ENCODE peak calls at places on chromosome 1, in four cellular contexts. G is upper lobe of right lung, W is cortex of kidney, D is HEK293T. T is an unnamed sample.

GRCh38 chr1:156344409-156344808 is 6.1 kb downstream of the TSACC start:
- DNase-seq in W (no peak), G (no peak), D (no peak), T (no peak)

GRCh38 chr1:178683304-178683703 is 41.7 kb upstream of the RALGPS2 start:
- DNase-seq in W (no peak), D (no peak), G (no peak), T (no peak)

GRCh38 chr1:214719207-214719606 is 116.2 kb downstream of the CENPF start:
- DNase-seq in W (no peak), D (peak; percentile 24), G (no peak), T (no peak)

GRCh38 chr1:247496581-247497285 is 38.8 kb upstream of the OR2B11 start:
- DNase-seq in D (no peak), W (no peak), G (no peak), T (no peak)

GRCh38 chr1:75765697-75766355 is 20.2 kb upstream of the RABGGTB start:
- DNase-seq in W (no peak), D (no peak), G (no peak), T (no peak)

GRCh38 chr1:180617769-180618168 is 14.1 kb upstream of the XPR1 start:
- DNase-seq in D (no peak), W (no peak), G (no peak), T (no peak)

GRCh38 chr1:74534241-74534640 is 21.8 kb upstream of the LRRC53 start:
- DNase-seq in W (no peak), G (no peak), D (no peak), T (no peak)

GRCh38 chr1:37641059-37641458 is 6.4 kb upstream of the RSPO1 start:
- DNase-seq in D (no peak), W (no peak), G (no peak), T (no peak)

GRCh38 chr1:12078938-12079861 is 16.1 kb downstream of the TNFRSF8 start:
- DNase-seq in D (peak; percentile 79), W (no peak), G (no peak), T (peak; percentile 48)

GRCh38 chr1:201737350-201738060 is 91.5 kb upstream of the IPO9 start:
- DNase-seq in D (no peak), W (no peak), G (no peak), T (no peak)

GRCh38 chr1:196407358-196408041 is 200.7 kb downstream of the KCNT2 start:
- DNase-seq in D (no peak), G (no peak), W (no peak), T (no peak)

GRCh38 chr1:211329764-211330201 is 3.1 kb downstream of the TRAF5 start:
- DNase-seq in W (no peak), D (no peak), G (no peak), T (no peak)

GRCh38 chr1:226618380-226618779 is 69.8 kb downstream of the STUM start:
- DNase-seq in G (peak; percentile 52), W (no peak), D (no peak), T (peak; percentile 44)

GRCh38 chr1:152967201-152967600 is 3.2 kb upstream of the SPRR4 start:
- DNase-seq in W (no peak), G (no peak), D (no peak), T (no peak)

GRCh38 chr1:106944721-106945120 is 111.8 kb upstream of the PRMT6 start:
- DNase-seq in D (no peak), G (no peak), W (no peak), T (no peak)

GRCh38 chr1:190140644-190141043 is 337.0 kb downstream of the BRINP3 start:
- DNase-seq in G (no peak), D (no peak), W (no peak), T (no peak)

GRCh38 chr1:145425436-145426029 is at the start of gene NBPF20:
- DNase-seq in D (peak; percentile 90), W (no peak), G (peak; percentile 90), T (no peak)

GRCh38 chr1:34829250-34829649 is 30.3 kb downstream of the SMIM12 start:
- DNase-seq in D (no peak), W (no peak), G (no peak), T (no peak)

GRCh38 chr1:95034506-95034905 is 38.2 kb downstream of the ALG14 start:
- DNase-seq in W (no peak), D (no peak), G (no peak), T (no peak)

GRCh38 chr1:70227439-70227838 is 6.3 kb downstream of the SRSF11 start:
- DNase-seq in G (no peak), W (no peak), D (no peak), T (no peak)

GRCh38 chr1:109521465-109521951 is 12.0 kb upstream of the AMIGO1 start:
- DNase-seq in G (no peak), D (no peak), W (no peak), T (no peak)

GRCh38 chr1:46675549-46676314 is 4.1 kb downstream of the TEX38 start:
- DNase-seq in D (no peak), G (no peak), W (no peak), T (no peak)

GRCh38 chr1:60886793-60887331 is 195.5 kb upstream of the NFIA start:
- DNase-seq in D (no peak), G (no peak), W (no peak), T (no peak)

GRCh38 chr1:111747282-111747734 is 8.1 kb upstream of the INKA2 start:
- DNase-seq in D (peak; percentile 82), G (no peak), W (no peak), T (no peak)

GRCh38 chr1:163565171-163565570 is 243.4 kb downstream of the NUF2 start:
- DNase-seq in G (no peak), D (no peak), W (no peak), T (no peak)

GRCh38 chr1:54537611-54538010 is 10.4 kb upstream of the ACOT11 start:
- DNase-seq in W (no peak), D (no peak), G (no peak), T (no peak)

GRCh38 chr1:53077599-53077965 is 15.6 kb downstream of the PODN start:
- DNase-seq in G (peak; percentile 49), W (no peak), D (no peak), T (peak; percentile 67)

GRCh38 chr1:52142220-52143153 is 598 bp downstream of the ZFYVE9 start:
- DNase-seq in D (peak; percentile 39), G (peak; percentile 74), W (no peak), T (no peak)

GRCh38 chr1:38029725-38030511 is 16.7 kb downstream of the POU3F1 start:
- DNase-seq in W (no peak), G (no peak), D (no peak), T (no peak)

GRCh38 chr1:241411776-241412338 is 54.9 kb upstream of the RGS7 start:
- DNase-seq in G (no peak), D (no peak), W (no peak), T (no peak)

GRCh38 chr1:222084996-222085395 is 343.1 kb upstream of the DUSP10 start:
- DNase-seq in W (no peak), D (no peak), G (no peak), T (no peak)